ENCODE peak calls at places on chromosomes 16 and 17, in five cellular contexts. One of them, this sample, is unnamed.

GRCh38 chr16:49836218-49836617 is 19.7 kb downstream of the ZNF423 start:
- DNase-seq in CD4-positive, alpha-beta T cell: no peak
- DNase-seq in stomach: no peak
- DNase-seq in PC-3: no peak
- DNase-seq in GM06990: no peak
- DNase-seq in this sample: no peak

GRCh38 chr16:88509749-88510069 is 56.6 kb downstream of the ZFPM1 start:
- DNase-seq in CD4-positive, alpha-beta T cell: no peak
- DNase-seq in stomach: no peak
- DNase-seq in PC-3: no peak
- DNase-seq in GM06990: no peak
- DNase-seq in this sample: no peak

GRCh38 chr16:4690946-4691665 is 2.3 kb upstream of the NUDT16L1 start:
- DNase-seq in CD4-positive, alpha-beta T cell: no peak
- DNase-seq in stomach: no peak
- DNase-seq in PC-3: no peak
- DNase-seq in GM06990: no peak
- DNase-seq in this sample: peak; percentile 41

GRCh38 chr16:82456683-82457082 is 170.1 kb upstream of the CDH13 start:
- DNase-seq in CD4-positive, alpha-beta T cell: no peak
- DNase-seq in stomach: peak; percentile 69
- DNase-seq in PC-3: peak; percentile 55
- DNase-seq in GM06990: peak; percentile 10
- DNase-seq in this sample: no peak

GRCh38 chr16:87789437-87790277 is 23.9 kb upstream of the KLHDC4 start:
- DNase-seq in CD4-positive, alpha-beta T cell: no peak
- DNase-seq in stomach: peak; percentile 60
- DNase-seq in PC-3: peak; percentile 86
- DNase-seq in GM06990: no peak
- DNase-seq in this sample: no peak

GRCh38 chr16:61237804-61238485 is 798.3 kb downstream of the CDH8 start:
- DNase-seq in CD4-positive, alpha-beta T cell: no peak
- DNase-seq in stomach: no peak
- DNase-seq in PC-3: no peak
- DNase-seq in GM06990: no peak
- DNase-seq in this sample: no peak

GRCh38 chr16:17083628-17084027 is 387.1 kb downstream of the XYLT1 start:
- DNase-seq in CD4-positive, alpha-beta T cell: no peak
- DNase-seq in stomach: no peak
- DNase-seq in PC-3: no peak
- DNase-seq in GM06990: no peak
- DNase-seq in this sample: no peak

GRCh38 chr17:40922239-40922638 is 15.2 kb downstream of the KRT23 start:
- DNase-seq in CD4-positive, alpha-beta T cell: no peak
- DNase-seq in stomach: peak; percentile 32
- DNase-seq in PC-3: peak; percentile 67
- DNase-seq in GM06990: no peak
- DNase-seq in this sample: peak; percentile 79

GRCh38 chr17:31079731-31080130 is 15.0 kb upstream of the NF1 start:
- DNase-seq in CD4-positive, alpha-beta T cell: no peak
- DNase-seq in stomach: no peak
- DNase-seq in PC-3: no peak
- DNase-seq in GM06990: no peak
- DNase-seq in this sample: no peak

GRCh38 chr17:19728114-19728495 is 11.7 kb upstream of the SLC47A2 start:
- DNase-seq in CD4-positive, alpha-beta T cell: no peak
- DNase-seq in stomach: peak; percentile 88
- DNase-seq in PC-3: peak; percentile 59
- DNase-seq in GM06990: no peak
- DNase-seq in this sample: no peak

GRCh38 chr17:40538019-40538935 is 27.0 kb downstream of the CCR7 start:
- DNase-seq in CD4-positive, alpha-beta T cell: no peak
- DNase-seq in stomach: no peak
- DNase-seq in PC-3: no peak
- DNase-seq in GM06990: no peak
- DNase-seq in this sample: no peak

GRCh38 chr17:62572488-62573469 is 54.7 kb upstream of the MRC2 start:
- DNase-seq in CD4-positive, alpha-beta T cell: no peak
- DNase-seq in stomach: no peak
- DNase-seq in PC-3: peak; percentile 37
- DNase-seq in GM06990: no peak
- DNase-seq in this sample: no peak

GRCh38 chr17:2215616-2216364 is 87.8 kb downstream of the SMG6 start:
- DNase-seq in CD4-positive, alpha-beta T cell: peak; percentile 55
- DNase-seq in stomach: peak; percentile 57
- DNase-seq in PC-3: no peak
- DNase-seq in GM06990: peak; percentile 82
- DNase-seq in this sample: peak; percentile 51

GRCh38 chr16:89410794-89411309 is 79.5 kb downstream of the ANKRD11 start:
- DNase-seq in CD4-positive, alpha-beta T cell: no peak
- DNase-seq in stomach: peak; percentile 89
- DNase-seq in PC-3: no peak
- DNase-seq in GM06990: no peak
- DNase-seq in this sample: no peak

GRCh38 chr16:17565605-17566004 is 94.8 kb upstream of the XYLT1 start:
- DNase-seq in CD4-positive, alpha-beta T cell: no peak
- DNase-seq in stomach: no peak
- DNase-seq in PC-3: no peak
- DNase-seq in GM06990: no peak
- DNase-seq in this sample: no peak

GRCh38 chr16:46972971-46973456 is 460 bp downstream of the DNAJA2 start:
- DNase-seq in CD4-positive, alpha-beta T cell: no peak
- DNase-seq in stomach: peak; percentile 50
- DNase-seq in PC-3: peak; percentile 16
- DNase-seq in GM06990: peak; percentile 71
- DNase-seq in this sample: no peak

GRCh38 chr17:71530227-71530626 is 590.6 kb upstream of the SOX9 start:
- DNase-seq in CD4-positive, alpha-beta T cell: no peak
- DNase-seq in stomach: no peak
- DNase-seq in PC-3: peak; percentile 76
- DNase-seq in GM06990: no peak
- DNase-seq in this sample: no peak

GRCh38 chr16:67663151-67663876 is 2.6 kb downstream of the PARD6A start:
- DNase-seq in CD4-positive, alpha-beta T cell: no peak
- DNase-seq in stomach: no peak
- DNase-seq in PC-3: no peak
- DNase-seq in GM06990: no peak
- DNase-seq in this sample: no peak

GRCh38 chr16:31464348-31464769 is 5.1 kb downstream of the ARMC5 start:
- DNase-seq in CD4-positive, alpha-beta T cell: no peak
- DNase-seq in stomach: no peak
- DNase-seq in PC-3: no peak
- DNase-seq in GM06990: no peak
- DNase-seq in this sample: no peak

GRCh38 chr17:34259151-34259550 is 4.1 kb downstream of the CCL2 start:
- DNase-seq in CD4-positive, alpha-beta T cell: no peak
- DNase-seq in stomach: no peak
- DNase-seq in PC-3: no peak
- DNase-seq in GM06990: no peak
- DNase-seq in this sample: no peak

GRCh38 chr16:57632568-57632967 is 4.1 kb downstream of the ADGRG1 start:
- DNase-seq in CD4-positive, alpha-beta T cell: no peak
- DNase-seq in stomach: no peak
- DNase-seq in PC-3: no peak
- DNase-seq in GM06990: no peak
- DNase-seq in this sample: no peak

GRCh38 chr16:28587386-28587785 is 9.5 kb downstream of the SULT1A2 start:
- DNase-seq in CD4-positive, alpha-beta T cell: no peak
- DNase-seq in stomach: no peak
- DNase-seq in PC-3: peak; percentile 62
- DNase-seq in GM06990: no peak
- DNase-seq in this sample: no peak

GRCh38 chr16:50338371-50339231 is 30.2 kb downstream of the BRD7 start:
- DNase-seq in CD4-positive, alpha-beta T cell: no peak
- DNase-seq in stomach: no peak
- DNase-seq in PC-3: no peak
- DNase-seq in GM06990: no peak
- DNase-seq in this sample: no peak

GRCh38 chr17:731943-732787 is at the start of gene TLCD3A:
- DNase-seq in CD4-positive, alpha-beta T cell: no peak
- DNase-seq in stomach: peak; percentile 87
- DNase-seq in PC-3: peak; percentile 55
- DNase-seq in GM06990: peak; percentile 75
- DNase-seq in this sample: no peak

GRCh38 chr16:12793120-12793889 is 10.4 kb downstream of the CPPED1 start:
- DNase-seq in CD4-positive, alpha-beta T cell: no peak
- DNase-seq in stomach: no peak
- DNase-seq in PC-3: no peak
- DNase-seq in GM06990: no peak
- DNase-seq in this sample: no peak

GRCh38 chr16:74700206-74701040 is at the start of gene MLKL:
- DNase-seq in CD4-positive, alpha-beta T cell: peak; percentile 27
- DNase-seq in stomach: peak; percentile 65
- DNase-seq in PC-3: peak; percentile 62
- DNase-seq in GM06990: peak; percentile 74
- DNase-seq in this sample: peak; percentile 60
- TF ChIP-seq CTCF in CD4-positive, alpha-beta T cell: no peak
- TF ChIP-seq CTCF in stomach: no peak
- TF ChIP-seq CTCF in PC-3: no peak
- TF ChIP-seq CTCF in GM06990: peak; percentile 15
- TF ChIP-seq CTCF in this sample: no peak

GRCh38 chr16:14072360-14072759 is 1.2 kb downstream of the MRTFB start:
- DNase-seq in CD4-positive, alpha-beta T cell: no peak
- DNase-seq in stomach: no peak
- DNase-seq in PC-3: no peak
- DNase-seq in GM06990: no peak
- DNase-seq in this sample: no peak

GRCh38 chr16:14071576-14072271 is 605 bp downstream of the MRTFB start:
- DNase-seq in CD4-positive, alpha-beta T cell: peak; percentile 4
- DNase-seq in stomach: no peak
- DNase-seq in PC-3: peak; percentile 2
- DNase-seq in GM06990: no peak
- DNase-seq in this sample: peak; percentile 43

GRCh38 chr16:14070877-14071575 is at the start of gene MRTFB:
- DNase-seq in CD4-positive, alpha-beta T cell: peak; percentile 63
- DNase-seq in stomach: peak; percentile 88
- DNase-seq in PC-3: peak; percentile 66
- DNase-seq in GM06990: peak; percentile 88
- DNase-seq in this sample: peak; percentile 53

GRCh38 chr16:14077918-14078317 is 6.8 kb downstream of the MRTFB start:
- DNase-seq in CD4-positive, alpha-beta T cell: no peak
- DNase-seq in stomach: no peak
- DNase-seq in PC-3: no peak
- DNase-seq in GM06990: no peak
- DNase-seq in this sample: no peak

GRCh38 chr16:14074544-14074943 is 3.4 kb downstream of the MRTFB start:
- DNase-seq in CD4-positive, alpha-beta T cell: no peak
- DNase-seq in stomach: no peak
- DNase-seq in PC-3: no peak
- DNase-seq in GM06990: no peak
- DNase-seq in this sample: no peak
- TF ChIP-seq CTCF in CD4-positive, alpha-beta T cell: no peak
- TF ChIP-seq CTCF in stomach: no peak
- TF ChIP-seq CTCF in PC-3: no peak
- TF ChIP-seq CTCF in GM06990: no peak
- TF ChIP-seq CTCF in this sample: no peak

GRCh38 chr17:78476973-78477372 is 98.5 kb downstream of the PGS1 start:
- DNase-seq in CD4-positive, alpha-beta T cell: no peak
- DNase-seq in stomach: no peak
- DNase-seq in PC-3: peak; percentile 30
- DNase-seq in GM06990: no peak
- DNase-seq in this sample: no peak

GRCh38 chr17:78474631-78475146 is 96.2 kb downstream of the PGS1 start:
- DNase-seq in CD4-positive, alpha-beta T cell: no peak
- DNase-seq in stomach: peak; percentile 28
- DNase-seq in PC-3: no peak
- DNase-seq in GM06990: peak; percentile 78
- DNase-seq in this sample: no peak

GRCh38 chr17:78477913-78478756 is 99.1 kb downstream of the DNAH17 start:
- DNase-seq in CD4-positive, alpha-beta T cell: no peak
- DNase-seq in stomach: no peak
- DNase-seq in PC-3: no peak
- DNase-seq in GM06990: no peak
- DNase-seq in this sample: no peak

GRCh38 chr17:78475211-78475610 is 96.8 kb downstream of the PGS1 start:
- DNase-seq in CD4-positive, alpha-beta T cell: no peak
- DNase-seq in stomach: no peak
- DNase-seq in PC-3: no peak
- DNase-seq in GM06990: peak; percentile 37
- DNase-seq in this sample: no peak

GRCh38 chr17:78476149-78476548 is 97.7 kb downstream of the PGS1 start:
- DNase-seq in CD4-positive, alpha-beta T cell: no peak
- DNase-seq in stomach: no peak
- DNase-seq in PC-3: no peak
- DNase-seq in GM06990: no peak
- DNase-seq in this sample: no peak
- TF ChIP-seq CTCF in CD4-positive, alpha-beta T cell: no peak
- TF ChIP-seq CTCF in stomach: no peak
- TF ChIP-seq CTCF in PC-3: no peak
- TF ChIP-seq CTCF in GM06990: no peak
- TF ChIP-seq CTCF in this sample: no peak

GRCh38 chr17:81374890-81375289 is 20.4 kb upstream of the BAHCC1 start:
- DNase-seq in CD4-positive, alpha-beta T cell: no peak
- DNase-seq in stomach: no peak
- DNase-seq in PC-3: no peak
- DNase-seq in GM06990: no peak
- DNase-seq in this sample: no peak

GRCh38 chr17:81373536-81374160 is 21.6 kb upstream of the BAHCC1 start:
- DNase-seq in CD4-positive, alpha-beta T cell: no peak
- DNase-seq in stomach: no peak
- DNase-seq in PC-3: no peak
- DNase-seq in GM06990: no peak
- DNase-seq in this sample: no peak

GRCh38 chr17:81370304-81370703 is 25.0 kb upstream of the BAHCC1 start:
- DNase-seq in CD4-positive, alpha-beta T cell: no peak
- DNase-seq in stomach: no peak
- DNase-seq in PC-3: no peak
- DNase-seq in GM06990: no peak
- DNase-seq in this sample: no peak

GRCh38 chr17:81368623-81369022 is 26.6 kb upstream of the BAHCC1 start:
- DNase-seq in CD4-positive, alpha-beta T cell: no peak
- DNase-seq in stomach: no peak
- DNase-seq in PC-3: no peak
- DNase-seq in GM06990: no peak
- DNase-seq in this sample: no peak

DNA sequence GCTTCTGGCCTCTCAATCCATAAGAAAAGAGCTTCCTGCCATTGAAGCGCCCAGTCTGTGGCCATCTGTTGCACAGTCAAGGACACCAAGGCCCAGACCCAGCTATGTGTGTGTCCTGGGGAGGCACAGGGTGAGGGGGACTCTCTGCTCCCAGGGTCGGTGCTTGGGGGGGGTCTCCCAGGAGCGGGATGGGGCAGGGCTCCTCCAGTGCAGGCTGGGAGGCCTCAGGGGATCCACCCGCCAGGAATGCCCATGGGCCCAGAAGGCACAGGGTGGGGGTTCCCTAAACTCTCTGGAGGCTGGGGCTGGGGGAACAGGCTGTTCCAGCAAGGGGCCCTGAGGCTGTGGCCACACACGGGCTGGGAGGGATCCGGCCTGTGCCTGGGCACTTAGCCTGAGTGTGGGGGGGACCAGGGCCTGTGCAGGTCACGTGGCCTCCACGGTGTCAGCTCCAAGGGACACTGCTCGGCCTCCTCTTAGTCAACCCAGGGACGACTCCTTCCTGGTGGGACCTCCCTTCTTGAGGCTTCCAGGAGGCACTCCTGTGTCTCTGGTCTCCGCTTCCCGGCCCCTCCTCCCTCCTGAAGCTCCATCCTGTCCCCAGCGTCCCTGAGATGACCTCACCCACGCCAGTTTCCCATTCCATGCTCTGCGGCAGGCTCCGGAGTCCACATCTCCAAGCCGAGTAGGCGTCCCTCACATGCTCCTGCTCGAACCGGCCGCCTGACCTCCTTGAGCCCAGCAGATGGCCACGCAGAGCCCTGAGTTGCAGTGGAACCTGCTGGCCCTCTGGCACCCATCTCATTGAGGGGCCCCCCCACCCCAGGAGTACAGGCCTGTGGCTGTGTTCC is 23.1 kb upstream of the BAHCC1 start:
- DNase-seq in CD4-positive, alpha-beta T cell: no peak
- DNase-seq in stomach: no peak
- DNase-seq in PC-3: peak; percentile 39
- DNase-seq in GM06990: no peak
- DNase-seq in this sample: peak; percentile 66
- TF ChIP-seq CTCF in CD4-positive, alpha-beta T cell: no peak
- TF ChIP-seq CTCF in stomach: no peak
- TF ChIP-seq CTCF in PC-3: peak; percentile 63
- TF ChIP-seq CTCF in GM06990: no peak
- TF ChIP-seq CTCF in this sample: peak; percentile 62